ENCODE peak calls at places on chromosomes 13 and 19, in six cellular contexts. E, J, Q, K, U and L are unnamed samples.

GRCh38 chr13:27917121-27917947 is 2.5 kb upstream of the PDX1 start:
- DNase-seq in E (no peak), J (no peak), Q (no peak), K (no peak), U (peak), L (no peak)

GRCh38 chr19:17103177-17103576 is 27.6 kb downstream of the MYO9B start:
- DNase-seq in E (no peak), J (peak), Q (peak), K (peak), U (peak), L (no peak)

GRCh38 chr19:38043649-38044144 is 136.7 kb downstream of the SIPA1L3 start:
- DNase-seq in E (no peak), J (no peak), Q (no peak), K (no peak), U (no peak), L (no peak)

GRCh38 chr19:15374796-15375440 is 4.7 kb downstream of the AKAP8 start:
- DNase-seq in E (no peak), J (no peak), Q (no peak), K (peak), U (no peak), L (no peak)

GRCh38 chr13:35976126-35976525 is 155.1 kb downstream of the DCLK1 start:
- DNase-seq in E (no peak), J (no peak), Q (no peak), K (no peak), U (no peak), L (no peak)

GRCh38 chr13:33908111-33908510 is 90.2 kb downstream of the RFC3 start:
- DNase-seq in E (no peak), J (no peak), Q (no peak), K (no peak), U (no peak), L (no peak)

GRCh38 chr13:98442391-98443230 is 134.3 kb downstream of the STK24 start:
- DNase-seq in E (no peak), J (no peak), Q (no peak), K (no peak), U (no peak), L (no peak)

GRCh38 chr13:111251646-111252448 is 68.6 kb upstream of the TEX29 start:
- DNase-seq in E (no peak), J (no peak), Q (peak), K (peak), U (no peak), L (no peak)

GRCh38 chr13:81051873-81052272 is 710.9 kb upstream of the SPRY2 start:
- DNase-seq in E (no peak), J (no peak), Q (no peak), K (peak), U (peak), L (no peak)

GRCh38 chr19:17327654-17328516 is 6.8 kb downstream of the ANO8 start:
- DNase-seq in E (no peak), J (peak), Q (no peak), K (peak), U (peak), L (peak)

GRCh38 chr19:11552666-11553372 is 6.2 kb downstream of the ELOF1 start:
- DNase-seq in E (no peak), J (no peak), Q (no peak), K (no peak), U (no peak), L (no peak)

GRCh38 chr19:47436712-47437401 is 17.5 kb upstream of the MEIS3 start:
- DNase-seq in E (peak), J (peak), Q (peak), K (peak), U (peak), L (peak)

GRCh38 chr13:92365904-92366303 is 860.7 kb upstream of the GPC6 start:
- DNase-seq in E (no peak), J (no peak), Q (no peak), K (no peak), U (no peak), L (no peak)

GRCh38 chr19:6772028-6772865 is at the start of gene VAV1:
- DNase-seq in E (peak), J (no peak), Q (no peak), K (peak), U (no peak), L (no peak)

GRCh38 chr13:111572956-111573355 is 252.5 kb downstream of the TEX29 start:
- DNase-seq in E (no peak), J (no peak), Q (no peak), K (no peak), U (no peak), L (no peak)

GRCh38 chr13:100129605-100130004 is 40.7 kb downstream of the PCCA start:
- DNase-seq in E (no peak), J (no peak), Q (peak), K (no peak), U (no peak), L (no peak)

GRCh38 chr13:108495686-108496363 is 133.6 kb upstream of the MYO16 start:
- DNase-seq in E (no peak), J (no peak), Q (no peak), K (peak), U (peak), L (peak)

GRCh38 chr19:12983561-12984142 is 11.6 kb upstream of the NFIX start:
- DNase-seq in E (peak), J (peak), Q (peak), K (peak), U (peak), L (peak)

GRCh38 chr19:48680436-48681126 is 7.8 kb upstream of the NTN5 start:
- DNase-seq in E (no peak), J (no peak), Q (no peak), K (no peak), U (no peak), L (no peak)

GRCh38 chr19:48683349-48683748 is 10.5 kb upstream of the NTN5 start:
- DNase-seq in E (peak), J (no peak), Q (peak), K (no peak), U (no peak), L (no peak)

GRCh38 chr19:48678201-48678600 is 5.4 kb upstream of the NTN5 start:
- DNase-seq in E (no peak), J (no peak), Q (no peak), K (no peak), U (no peak), L (peak)

GRCh38 chr19:48676887-48677286 is 4.1 kb upstream of the NTN5 start:
- DNase-seq in E (no peak), J (no peak), Q (no peak), K (no peak), U (no peak), L (peak)

DNA sequence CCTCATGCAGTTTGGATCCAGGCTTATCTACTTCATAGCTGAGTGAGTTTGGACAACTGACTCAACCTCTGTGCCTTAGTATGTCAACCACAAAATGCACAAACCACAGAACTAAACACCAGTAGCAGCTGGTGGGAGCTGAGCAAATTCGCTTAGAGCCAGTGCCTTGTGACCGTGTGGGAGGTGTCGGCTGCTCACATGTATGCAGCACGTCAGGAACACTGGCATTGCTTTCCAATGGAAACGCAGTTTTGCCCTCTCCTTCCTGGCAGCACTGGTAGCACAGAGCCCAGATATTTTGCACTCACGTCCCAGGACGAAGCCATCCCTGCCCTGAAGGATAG is 8.3 kb upstream of the NTN5 start:
- DNase-seq in E (no peak), J (no peak), Q (peak), K (no peak), U (no peak), L (no peak)
- H3K27ac ChIP-seq in E (no peak), J (no peak), Q (no peak), K (no peak), U (no peak), L (no peak)

GRCh38 chr13:113927661-113928581 is 46.0 kb downstream of the C13orf46 start:
- DNase-seq in E (no peak), J (no peak), Q (peak), K (no peak), U (no peak), L (peak)

GRCh38 chr13:113929628-113930615 is 44.0 kb downstream of the C13orf46 start:
- DNase-seq in E (no peak), J (no peak), Q (no peak), K (peak), U (no peak), L (no peak)

GRCh38 chr13:113928701-113929627 is 44.9 kb downstream of the C13orf46 start:
- DNase-seq in E (no peak), J (no peak), Q (peak), K (peak), U (no peak), L (peak)

GRCh38 chr13:113926301-113926761 is 47.5 kb downstream of the C13orf46 start:
- DNase-seq in E (no peak), J (no peak), Q (peak), K (no peak), U (no peak), L (no peak)

DNA sequence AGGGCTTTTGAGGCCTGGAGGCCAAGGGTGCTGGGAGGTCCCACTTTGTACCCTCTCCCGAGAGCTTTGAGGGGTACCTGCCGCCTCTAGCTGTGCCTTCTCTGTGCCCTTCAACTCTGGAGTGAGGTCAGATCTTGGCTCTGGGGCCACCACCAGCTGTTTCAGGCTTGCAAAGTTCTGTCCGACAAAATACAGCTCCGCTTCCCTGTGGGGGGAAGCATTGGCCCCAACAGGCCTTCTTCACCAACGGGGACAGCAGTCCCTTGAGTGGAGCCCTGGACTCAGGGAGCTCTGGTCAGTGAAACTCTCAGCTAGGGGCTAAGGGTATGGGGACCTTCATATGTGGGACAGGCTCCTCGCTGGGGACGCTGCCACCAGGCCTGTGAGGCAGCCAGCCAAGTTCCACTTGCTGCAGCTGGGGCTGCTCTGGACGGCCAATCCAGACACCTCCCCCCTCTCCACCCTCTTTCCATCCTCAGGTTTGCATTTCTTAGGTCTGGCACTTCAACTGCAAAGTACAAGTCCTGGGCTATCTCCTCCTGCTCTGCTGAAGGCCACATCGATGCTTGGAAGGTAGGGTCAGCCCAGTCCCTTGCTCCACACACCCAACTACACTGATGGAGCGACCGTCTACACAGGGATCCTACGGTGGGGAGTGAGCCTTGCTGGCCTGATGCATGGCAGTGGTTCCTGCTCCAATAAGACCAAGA is 46.8 kb downstream of the C13orf46 start:
- DNase-seq in E (no peak), J (no peak), Q (no peak), K (peak), U (no peak), L (no peak)
- TF ChIP-seq EZH2phosphoT487 in E (no peak), J (no peak), Q (no peak), K (no peak), U (no peak), L (no peak)

GRCh38 chr13:89688908-89689307 is 1658.6 kb upstream of the MIR17HG start:
- DNase-seq in E (no peak), J (no peak), Q (no peak), K (no peak), U (peak), L (no peak)
- H3K27ac ChIP-seq in E (no peak), J (no peak), Q (no peak), K (no peak), U (no peak), L (no peak)

GRCh38 chr13:41941174-41941573 is 19.7 kb downstream of the VWA8 start:
- DNase-seq in E (no peak), J (no peak), Q (no peak), K (no peak), U (no peak), L (no peak)
- TF ChIP-seq EZH2phosphoT487 in E (no peak), J (no peak), Q (no peak), K (no peak), U (no peak), L (no peak)